ENCODE peak calls at places on chromosomes 11 and 22, in eight cellular contexts. R, O, Q, S, D, L, E and I are unnamed samples.

GRCh38 chr22:48666620-48667019 is 1161.1 kb downstream of the BRD1 start:
- DNase-seq in R (no peak), O (no peak), Q (no peak), S (no peak), D (no peak), L (no peak), E (no peak), I (no peak)

GRCh38 chr11:111541209-111542061 is 915 bp downstream of the LAYN start:
- DNase-seq in R (peak), O (peak), Q (no peak), S (no peak), D (no peak), L (peak), E (peak), I (no peak)

GRCh38 chr11:6608726-6609501 is 3.1 kb downstream of the TAF10 start:
- DNase-seq in R (no peak), O (peak), Q (no peak), S (no peak), D (no peak), L (no peak), E (no peak), I (no peak)

GRCh38 chr11:91802475-91802874 is 422.1 kb upstream of the FAT3 start:
- DNase-seq in R (no peak), O (no peak), Q (no peak), S (no peak), D (no peak), L (no peak), E (no peak), I (no peak)

GRCh38 chr22:38104084-38104483 is 6.4 kb downstream of the BAIAP2L2 start:
- DNase-seq in R (no peak), O (no peak), Q (peak), S (no peak), D (no peak), L (peak), E (no peak), I (no peak)

GRCh38 chr11:2480874-2481220 is 36.0 kb downstream of the KCNQ1 start:
- DNase-seq in R (no peak), O (no peak), Q (no peak), S (no peak), D (no peak), L (no peak), E (no peak), I (no peak)

GRCh38 chr22:48803171-48803992 is 1024.3 kb downstream of the BRD1 start:
- DNase-seq in R (no peak), O (no peak), Q (no peak), S (no peak), D (no peak), L (no peak), E (no peak), I (no peak)

GRCh38 chr22:20092477-20092854 is 12.4 kb downstream of the DGCR8 start:
- DNase-seq in R (no peak), O (no peak), Q (no peak), S (no peak), D (no peak), L (no peak), E (no peak), I (no peak)

GRCh38 chr11:31757245-31757835 is 53.8 kb downstream of the PAX6 start:
- DNase-seq in R (no peak), O (no peak), Q (no peak), S (no peak), D (no peak), L (no peak), E (no peak), I (no peak)